ENCODE peak calls at places on chromosomes 7 and 10, in ten cellular contexts. One of them, this sample, is unnamed.

GRCh38 chr7:131586259-131586658 is 29.8 kb upstream of the PODXL start:
- DNase-seq in adrenal gland: peak; percentile 28
- DNase-seq in omental fat pad: no peak
- DNase-seq in A549: no peak
- DNase-seq in choroid plexus epithelial cell: no peak
- DNase-seq in tibial nerve: no peak
- DNase-seq in mammary epithelial cell: no peak
- DNase-seq in Caco-2: peak; percentile 99
- DNase-seq in heart left ventricle: peak; percentile 59
- DNase-seq in AG09319: no peak
- DNase-seq in this sample: no peak

GRCh38 chr10:50395279-50395678 is 144.0 kb upstream of the ASAH2 start:
- DNase-seq in adrenal gland: peak; percentile 45
- DNase-seq in omental fat pad: no peak
- DNase-seq in A549: no peak
- DNase-seq in choroid plexus epithelial cell: peak; percentile 86
- DNase-seq in tibial nerve: no peak
- DNase-seq in mammary epithelial cell: peak; percentile 84
- DNase-seq in Caco-2: peak; percentile 48
- DNase-seq in heart left ventricle: no peak
- DNase-seq in AG09319: peak; percentile 65
- DNase-seq in this sample: no peak

GRCh38 chr10:5812283-5813090 is 747 bp downstream of the GDI2 start:
- DNase-seq in adrenal gland: peak; percentile 59
- DNase-seq in omental fat pad: no peak
- DNase-seq in A549: peak; percentile 36
- DNase-seq in choroid plexus epithelial cell: peak; percentile 16
- DNase-seq in tibial nerve: no peak
- DNase-seq in mammary epithelial cell: peak; percentile 25
- DNase-seq in Caco-2: no peak
- DNase-seq in heart left ventricle: peak; percentile 47
- DNase-seq in AG09319: no peak
- DNase-seq in this sample: no peak

GRCh38 chr7:64849250-64849923 is 53.7 kb upstream of the ZNF273 start:
- DNase-seq in adrenal gland: no peak
- DNase-seq in omental fat pad: no peak
- DNase-seq in A549: no peak
- DNase-seq in choroid plexus epithelial cell: no peak
- DNase-seq in tibial nerve: no peak
- DNase-seq in mammary epithelial cell: peak; percentile 94
- DNase-seq in Caco-2: no peak
- DNase-seq in heart left ventricle: no peak
- DNase-seq in AG09319: no peak
- DNase-seq in this sample: peak; percentile 10

GRCh38 chr10:110425684-110426293 is 71.9 kb upstream of the DUSP5 start:
- DNase-seq in adrenal gland: no peak
- DNase-seq in omental fat pad: no peak
- DNase-seq in A549: peak; percentile 76
- DNase-seq in choroid plexus epithelial cell: peak; percentile 98
- DNase-seq in tibial nerve: no peak
- DNase-seq in mammary epithelial cell: peak; percentile 86
- DNase-seq in Caco-2: no peak
- DNase-seq in heart left ventricle: no peak
- DNase-seq in AG09319: peak; percentile 97
- DNase-seq in this sample: peak; percentile 96

GRCh38 chr10:15167411-15168295 is 840 bp downstream of the NMT2 start:
- DNase-seq in adrenal gland: peak; percentile 49
- DNase-seq in omental fat pad: no peak
- DNase-seq in A549: peak; percentile 76
- DNase-seq in choroid plexus epithelial cell: peak; percentile 62
- DNase-seq in tibial nerve: peak; percentile 17
- DNase-seq in mammary epithelial cell: peak; percentile 50
- DNase-seq in Caco-2: peak; percentile 77
- DNase-seq in heart left ventricle: peak; percentile 44
- DNase-seq in AG09319: no peak
- DNase-seq in this sample: peak; percentile 22

GRCh38 chr7:116706668-116707126 is 34.7 kb downstream of the MET start:
- DNase-seq in adrenal gland: no peak
- DNase-seq in omental fat pad: no peak
- DNase-seq in A549: peak; percentile 62
- DNase-seq in choroid plexus epithelial cell: peak; percentile 49
- DNase-seq in tibial nerve: no peak
- DNase-seq in mammary epithelial cell: peak; percentile 74
- DNase-seq in Caco-2: no peak
- DNase-seq in heart left ventricle: no peak
- DNase-seq in AG09319: no peak
- DNase-seq in this sample: peak; percentile 58

GRCh38 chr7:33776791-33777190 is 128.5 kb upstream of the BMPER start:
- DNase-seq in adrenal gland: no peak
- DNase-seq in omental fat pad: no peak
- DNase-seq in A549: no peak
- DNase-seq in choroid plexus epithelial cell: no peak
- DNase-seq in tibial nerve: no peak
- DNase-seq in mammary epithelial cell: peak; percentile 36
- DNase-seq in Caco-2: no peak
- DNase-seq in heart left ventricle: no peak
- DNase-seq in AG09319: no peak
- DNase-seq in this sample: peak; percentile 13

GRCh38 chr10:129958686-129959543 is 5.2 kb downstream of the EBF3 start:
- DNase-seq in adrenal gland: no peak
- DNase-seq in omental fat pad: no peak
- DNase-seq in A549: no peak
- DNase-seq in choroid plexus epithelial cell: no peak
- DNase-seq in tibial nerve: no peak
- DNase-seq in mammary epithelial cell: no peak
- DNase-seq in Caco-2: no peak
- DNase-seq in heart left ventricle: no peak
- DNase-seq in AG09319: no peak
- DNase-seq in this sample: no peak

GRCh38 chr10:19930936-19931859 is 115.0 kb downstream of the PLXDC2 start:
- DNase-seq in adrenal gland: peak; percentile 67
- DNase-seq in omental fat pad: no peak
- DNase-seq in A549: no peak
- DNase-seq in choroid plexus epithelial cell: peak; percentile 71
- DNase-seq in tibial nerve: no peak
- DNase-seq in mammary epithelial cell: peak; percentile 89
- DNase-seq in Caco-2: no peak
- DNase-seq in heart left ventricle: peak; percentile 26
- DNase-seq in AG09319: no peak
- DNase-seq in this sample: no peak

GRCh38 chr7:36468361-36469140 is 78.9 kb downstream of the ANLN start:
- DNase-seq in adrenal gland: no peak
- DNase-seq in omental fat pad: no peak
- DNase-seq in A549: no peak
- DNase-seq in choroid plexus epithelial cell: peak; percentile 44
- DNase-seq in tibial nerve: no peak
- DNase-seq in mammary epithelial cell: peak; percentile 14
- DNase-seq in Caco-2: no peak
- DNase-seq in heart left ventricle: no peak
- DNase-seq in AG09319: no peak
- DNase-seq in this sample: no peak

DNA sequence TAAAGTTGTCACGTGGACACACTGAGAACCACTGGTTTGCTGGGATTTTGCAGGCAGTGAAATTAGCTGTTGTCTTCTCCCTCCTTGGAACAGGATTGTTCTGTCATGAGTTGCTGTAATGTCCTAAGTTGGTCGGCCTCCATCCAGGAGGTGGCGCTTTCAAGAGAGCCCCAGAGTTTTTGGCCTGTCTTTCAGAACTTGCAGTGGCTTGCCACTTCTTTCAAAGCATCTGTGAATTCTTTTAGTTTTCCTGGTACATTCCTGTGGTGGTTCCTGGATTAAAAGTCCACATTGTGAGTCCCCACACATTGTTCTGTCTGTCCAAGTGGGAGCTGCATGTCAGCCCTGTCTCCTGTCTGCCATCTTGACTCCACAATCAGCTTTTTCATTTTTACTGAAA is 133.8 kb downstream of the PON1 start:
- DNase-seq in adrenal gland: no peak
- DNase-seq in omental fat pad: no peak
- DNase-seq in A549: no peak
- DNase-seq in choroid plexus epithelial cell: peak; percentile 19
- DNase-seq in tibial nerve: no peak
- DNase-seq in mammary epithelial cell: peak; percentile 3
- DNase-seq in Caco-2: no peak
- DNase-seq in heart left ventricle: no peak
- DNase-seq in AG09319: no peak
- DNase-seq in this sample: peak; percentile 0
- TF ChIP-seq CTCF in adrenal gland: no peak
- TF ChIP-seq CTCF in omental fat pad: no peak
- TF ChIP-seq CTCF in A549: no peak
- TF ChIP-seq CTCF in choroid plexus epithelial cell: peak; percentile 41
- TF ChIP-seq CTCF in tibial nerve: no peak
- TF ChIP-seq CTCF in mammary epithelial cell: peak; percentile 20
- TF ChIP-seq CTCF in Caco-2: peak; percentile 10
- TF ChIP-seq CTCF in heart left ventricle: no peak
- TF ChIP-seq CTCF in AG09319: peak; percentile 14
- TF ChIP-seq CTCF in this sample: peak; percentile 37

GRCh38 chr10:25026463-25026862 is 10.1 kb downstream of the THNSL1 start:
- DNase-seq in adrenal gland: no peak
- DNase-seq in omental fat pad: no peak
- DNase-seq in A549: no peak
- DNase-seq in choroid plexus epithelial cell: peak; percentile 61
- DNase-seq in tibial nerve: no peak
- DNase-seq in mammary epithelial cell: no peak
- DNase-seq in Caco-2: no peak
- DNase-seq in heart left ventricle: no peak
- DNase-seq in AG09319: no peak
- DNase-seq in this sample: peak; percentile 1
- TF ChIP-seq CTCF in adrenal gland: peak; percentile 59
- TF ChIP-seq CTCF in omental fat pad: no peak
- TF ChIP-seq CTCF in A549: peak; percentile 53
- TF ChIP-seq CTCF in choroid plexus epithelial cell: peak; percentile 36
- TF ChIP-seq CTCF in tibial nerve: peak; percentile 4
- TF ChIP-seq CTCF in mammary epithelial cell: peak; percentile 41
- TF ChIP-seq CTCF in Caco-2: peak; percentile 47
- TF ChIP-seq CTCF in heart left ventricle: peak; percentile 35
- TF ChIP-seq CTCF in AG09319: no peak
- TF ChIP-seq CTCF in this sample: peak; percentile 17

DNA sequence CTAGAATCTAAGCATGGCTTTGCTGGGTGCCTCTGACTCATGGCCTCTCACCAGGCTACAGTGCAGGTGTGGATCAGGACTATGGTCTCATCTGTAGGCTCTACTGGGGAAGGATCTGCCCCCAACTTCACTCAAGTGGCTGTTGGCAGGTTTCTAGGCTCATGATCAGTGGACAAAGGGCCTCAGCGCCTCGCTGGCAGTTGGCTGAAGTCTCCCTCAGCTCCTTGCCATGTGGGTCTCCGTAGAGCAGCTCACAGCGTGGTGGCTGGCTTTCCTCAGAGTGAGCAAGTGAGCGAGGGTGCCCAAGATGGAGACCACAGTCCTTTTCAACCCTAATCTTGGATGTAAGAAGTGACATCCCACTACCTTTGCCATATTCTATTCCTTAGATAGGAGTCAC is 238.0 kb downstream of the COBL start:
- DNase-seq in adrenal gland: no peak
- DNase-seq in omental fat pad: no peak
- DNase-seq in A549: no peak
- DNase-seq in choroid plexus epithelial cell: no peak
- DNase-seq in tibial nerve: no peak
- DNase-seq in mammary epithelial cell: no peak
- DNase-seq in Caco-2: no peak
- DNase-seq in heart left ventricle: no peak
- DNase-seq in AG09319: no peak
- DNase-seq in this sample: no peak
- TF ChIP-seq CTCF in adrenal gland: no peak
- TF ChIP-seq CTCF in omental fat pad: no peak
- TF ChIP-seq CTCF in A549: no peak
- TF ChIP-seq CTCF in choroid plexus epithelial cell: no peak
- TF ChIP-seq CTCF in tibial nerve: no peak
- TF ChIP-seq CTCF in mammary epithelial cell: no peak
- TF ChIP-seq CTCF in Caco-2: no peak
- TF ChIP-seq CTCF in heart left ventricle: no peak
- TF ChIP-seq CTCF in AG09319: no peak
- TF ChIP-seq CTCF in this sample: no peak

GRCh38 chr7:151921451-151921850 is 34.8 kb upstream of the GALNTL5 start:
- DNase-seq in adrenal gland: no peak
- DNase-seq in omental fat pad: no peak
- DNase-seq in A549: no peak
- DNase-seq in choroid plexus epithelial cell: no peak
- DNase-seq in tibial nerve: no peak
- DNase-seq in mammary epithelial cell: no peak
- DNase-seq in Caco-2: no peak
- DNase-seq in heart left ventricle: no peak
- DNase-seq in AG09319: no peak
- DNase-seq in this sample: no peak

GRCh38 chr7:151917791-151918311 is 38.4 kb upstream of the GALNTL5 start:
- DNase-seq in adrenal gland: no peak
- DNase-seq in omental fat pad: no peak
- DNase-seq in A549: no peak
- DNase-seq in choroid plexus epithelial cell: peak; percentile 82
- DNase-seq in tibial nerve: no peak
- DNase-seq in mammary epithelial cell: no peak
- DNase-seq in Caco-2: no peak
- DNase-seq in heart left ventricle: no peak
- DNase-seq in AG09319: no peak
- DNase-seq in this sample: no peak

GRCh38 chr7:151919595-151919994 is 36.7 kb upstream of the GALNTL5 start:
- DNase-seq in adrenal gland: no peak
- DNase-seq in omental fat pad: no peak
- DNase-seq in A549: no peak
- DNase-seq in choroid plexus epithelial cell: no peak
- DNase-seq in tibial nerve: no peak
- DNase-seq in mammary epithelial cell: no peak
- DNase-seq in Caco-2: no peak
- DNase-seq in heart left ventricle: no peak
- DNase-seq in AG09319: no peak
- DNase-seq in this sample: no peak

GRCh38 chr7:151920533-151920932 is 35.7 kb upstream of the GALNTL5 start:
- DNase-seq in adrenal gland: no peak
- DNase-seq in omental fat pad: no peak
- DNase-seq in A549: no peak
- DNase-seq in choroid plexus epithelial cell: no peak
- DNase-seq in tibial nerve: no peak
- DNase-seq in mammary epithelial cell: no peak
- DNase-seq in Caco-2: no peak
- DNase-seq in heart left ventricle: no peak
- DNase-seq in AG09319: no peak
- DNase-seq in this sample: no peak

DNA sequence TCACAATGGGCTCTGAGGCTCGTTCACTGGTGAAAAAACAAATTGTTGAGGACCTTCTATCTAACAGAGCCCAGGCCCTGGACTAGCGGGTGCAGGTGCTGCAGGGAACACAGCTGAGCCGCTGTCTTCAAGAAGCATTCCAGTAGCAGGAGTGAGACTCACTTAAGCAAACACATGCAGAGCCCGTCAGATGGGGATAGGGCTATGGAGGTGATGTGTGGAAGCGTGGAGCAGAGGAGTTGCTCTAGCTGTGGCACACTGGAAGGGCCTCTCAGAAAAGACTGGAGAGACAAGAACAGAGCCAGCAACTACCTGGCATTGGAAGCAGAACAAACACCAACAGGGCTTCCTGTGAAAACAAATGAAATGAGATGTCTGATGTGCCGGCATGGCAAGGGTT is 37.8 kb upstream of the GALNTL5 start:
- DNase-seq in adrenal gland: no peak
- DNase-seq in omental fat pad: no peak
- DNase-seq in A549: no peak
- DNase-seq in choroid plexus epithelial cell: no peak
- DNase-seq in tibial nerve: no peak
- DNase-seq in mammary epithelial cell: no peak
- DNase-seq in Caco-2: no peak
- DNase-seq in heart left ventricle: no peak
- DNase-seq in AG09319: no peak
- DNase-seq in this sample: no peak
- TF ChIP-seq CTCF in adrenal gland: no peak
- TF ChIP-seq CTCF in omental fat pad: no peak
- TF ChIP-seq CTCF in A549: no peak
- TF ChIP-seq CTCF in choroid plexus epithelial cell: no peak
- TF ChIP-seq CTCF in tibial nerve: no peak
- TF ChIP-seq CTCF in mammary epithelial cell: no peak
- TF ChIP-seq CTCF in Caco-2: no peak
- TF ChIP-seq CTCF in heart left ventricle: no peak
- TF ChIP-seq CTCF in AG09319: no peak
- TF ChIP-seq CTCF in this sample: no peak